ENCODE peak calls at places on chromosomes 12 and 14, in four cellular contexts. Y, V, H and X are unnamed samples.
A peak's percentile ranks its signal among the peaks of the same experiment; 100 is the strongest.

GRCh38 chr14:22770481-22771187 is 4.1 kb downstream of the OXA1L start:
- DNase-seq in V (no peak), H (no peak), Y (no peak), X (no peak)

GRCh38 chr14:94562019-94562418 is 777 bp downstream of the SERPINA4 start:
- DNase-seq in H (no peak), Y (no peak), V (no peak), X (no peak)

GRCh38 chr12:7259060-7259459 is 44.8 kb upstream of the ACSM4 start:
- DNase-seq in V (no peak), H (no peak), Y (no peak), X (no peak)

GRCh38 chr14:46048127-46048526 is 603.5 kb downstream of the RPL10L start:
- DNase-seq in H (no peak), Y (peak; percentile 4), V (peak; percentile 3), X (no peak)

GRCh38 chr14:73764881-73765280 is 50.7 kb upstream of the PNMA1 start:
- DNase-seq in V (no peak), Y (no peak), H (no peak), X (no peak)

GRCh38 chr14:73455294-73455693 is 3.1 kb downstream of the NUMB start:
- DNase-seq in V (no peak), H (no peak), Y (no peak), X (no peak)

GRCh38 chr12:6603095-6603567 is 4.0 kb downstream of the CHD4 start:
- DNase-seq in V (no peak), Y (no peak), H (no peak), X (no peak)

GRCh38 chr12:40693503-40693863 is 1.2 kb downstream of the CNTN1 start:
- DNase-seq in Y (no peak), H (no peak), V (no peak), X (peak; percentile 86)

GRCh38 chr14:59787045-59787674 is 83.4 kb downstream of the RTN1 start:
- DNase-seq in H (no peak), Y (no peak), V (no peak), X (no peak)

GRCh38 chr14:100850841-100851585 is 25.1 kb downstream of the MEG3 start:
- DNase-seq in Y (peak; percentile 48), H (peak; percentile 73), V (no peak), X (peak; percentile 69)

GRCh38 chr12:10293570-10294227 is 14.0 kb upstream of the KLRD1 start:
- DNase-seq in Y (no peak), H (no peak), V (no peak), X (no peak)

GRCh38 chr12:69570000-69570516 is 15.2 kb upstream of the CCT2 start:
- DNase-seq in V (no peak), H (no peak), Y (no peak), X (peak; percentile 79)

GRCh38 chr12:102376251-102376747 is 104.1 kb downstream of the IGF1 start:
- DNase-seq in V (no peak), H (peak; percentile 29), Y (no peak), X (no peak)

GRCh38 chr12:14741942-14742341 is 45.5 kb upstream of the GUCY2C start:
- DNase-seq in V (no peak), H (no peak), Y (no peak), X (no peak)

GRCh38 chr14:52961060-52961639 is 10.3 kb upstream of the FERMT2 start:
- DNase-seq in V (peak; percentile 13), Y (peak; percentile 70), H (peak; percentile 35), X (peak; percentile 80)

GRCh38 chr12:52084491-52085231 is 5.2 kb downstream of the SMIM41 start:
- DNase-seq in Y (no peak), V (no peak), H (no peak), X (no peak)

GRCh38 chr14:70289138-70289537 is 70.3 kb downstream of the COX16 start:
- DNase-seq in Y (no peak), H (no peak), V (peak; percentile 19), X (no peak)

GRCh38 chr14:76117789-76118188 is 33.9 kb upstream of the GPATCH2L start:
- DNase-seq in V (no peak), H (no peak), Y (no peak), X (no peak)

GRCh38 chr12:56763753-56764657 is 881 bp downstream of the HSD17B6 start:
- DNase-seq in V (no peak), Y (no peak), H (no peak), X (peak; percentile 54)

GRCh38 chr12:31880340-31880739 is 78.9 kb upstream of the RESF1 start:
- DNase-seq in V (no peak), Y (no peak), H (no peak), X (no peak)

GRCh38 chr14:71714225-71714624 is 218.0 kb upstream of the RGS6 start:
- DNase-seq in V (no peak), H (no peak), Y (no peak), X (no peak)

GRCh38 chr14:92659765-92660561 is 88.5 kb downstream of the LGMN start:
- DNase-seq in Y (no peak), V (no peak), H (no peak), X (no peak)

GRCh38 chr12:125249066-125249824 is 184.0 kb downstream of the AACS start:
- DNase-seq in H (no peak), Y (no peak), V (no peak), X (no peak)

GRCh38 chr12:2318286-2318685 is 265.5 kb downstream of the CACNA1C start:
- DNase-seq in V (no peak), H (no peak), Y (no peak), X (no peak)

GRCh38 chr14:75972729-75973480 is 8.9 kb downstream of the TGFB3 start:
- DNase-seq in V (no peak), Y (no peak), H (no peak), X (no peak)

GRCh38 chr12:13248956-13249355 is 52.4 kb downstream of the EMP1 start:
- DNase-seq in H (no peak), Y (no peak), V (no peak), X (no peak)

GRCh38 chr14:30272848-30273563 is 286.0 kb upstream of the G2E3 start:
- DNase-seq in H (no peak), Y (no peak), V (no peak), X (no peak)

GRCh38 chr12:52130695-52131094 is 51.2 kb downstream of the SMIM41 start:
- DNase-seq in H (no peak), Y (no peak), V (no peak), X (no peak)

GRCh38 chr14:99663716-99664635 is 19.0 kb downstream of the HHIPL1 start:
- DNase-seq in Y (no peak), H (no peak), V (no peak), X (no peak)

GRCh38 chr14:39368261-39368959 is 63.8 kb downstream of the FBXO33 start:
- DNase-seq in V (no peak), H (peak; percentile 16), Y (peak; percentile 88), X (peak; percentile 77)

DNA sequence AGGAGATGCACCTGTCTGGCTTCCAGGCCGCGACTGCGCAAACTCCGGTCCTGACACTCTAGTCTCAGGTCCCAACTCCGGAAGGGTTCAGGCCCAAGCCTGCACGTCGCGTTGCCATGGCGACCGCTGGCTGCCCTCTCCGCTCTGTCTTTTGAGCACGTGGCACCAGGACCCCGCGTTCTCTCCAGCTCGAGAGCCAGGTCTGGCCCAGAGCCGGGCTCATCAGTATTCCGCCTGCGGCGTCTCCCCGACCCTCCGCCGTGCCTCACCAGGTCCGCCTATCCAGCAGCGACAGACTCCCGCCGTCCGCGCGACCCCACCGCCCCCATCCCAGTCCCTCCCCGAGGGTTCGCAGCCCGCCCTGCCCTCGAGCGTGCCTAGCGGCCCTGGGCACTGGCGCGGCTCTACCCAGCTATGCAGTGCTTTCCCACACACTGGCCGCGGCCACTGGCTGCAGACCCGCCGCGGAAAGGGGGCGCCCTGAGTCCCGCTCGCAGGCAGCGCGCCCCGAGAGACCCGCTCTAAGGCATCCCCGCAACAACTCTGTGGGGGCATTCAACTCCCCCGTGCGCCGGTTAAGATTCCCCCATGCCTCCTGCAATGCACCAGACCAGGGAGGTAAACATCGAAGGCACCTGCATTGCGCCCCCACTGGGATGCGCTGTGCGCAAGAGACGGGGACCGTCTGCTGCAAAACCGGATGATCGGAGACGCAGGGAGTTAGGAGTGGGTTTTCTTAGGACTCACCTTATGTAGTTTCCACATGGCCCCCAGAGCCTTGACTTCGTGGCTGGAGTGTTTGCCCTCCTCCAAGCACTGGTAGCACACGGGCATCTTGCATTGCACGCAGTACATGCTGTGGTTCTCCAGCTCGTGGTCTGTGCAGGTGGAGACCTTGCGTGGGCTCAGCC is 1.3 kb downstream of the TRIM9 start:
- DNase-seq in V (no peak), H (no peak), Y (no peak), X (peak; percentile 74)
- TF ChIP-seq CHD4 in V (no peak), H (no peak), Y (no peak), X (no peak)

GRCh38 chr12:107656302-107656701 is 29.3 kb upstream of the PWP1 start:
- DNase-seq in H (no peak), V (no peak), Y (no peak), X (no peak)

GRCh38 chr12:107654866-107655265 is 30.7 kb upstream of the PWP1 start:
- DNase-seq in Y (no peak), H (no peak), V (no peak), X (no peak)

GRCh38 chr12:107653519-107653918 is 32.1 kb upstream of the PWP1 start:
- DNase-seq in V (no peak), Y (no peak), H (no peak), X (no peak)

GRCh38 chr12:107657133-107657532 is 28.5 kb upstream of the PWP1 start:
- DNase-seq in H (no peak), Y (no peak), V (no peak), X (no peak)

DNA sequence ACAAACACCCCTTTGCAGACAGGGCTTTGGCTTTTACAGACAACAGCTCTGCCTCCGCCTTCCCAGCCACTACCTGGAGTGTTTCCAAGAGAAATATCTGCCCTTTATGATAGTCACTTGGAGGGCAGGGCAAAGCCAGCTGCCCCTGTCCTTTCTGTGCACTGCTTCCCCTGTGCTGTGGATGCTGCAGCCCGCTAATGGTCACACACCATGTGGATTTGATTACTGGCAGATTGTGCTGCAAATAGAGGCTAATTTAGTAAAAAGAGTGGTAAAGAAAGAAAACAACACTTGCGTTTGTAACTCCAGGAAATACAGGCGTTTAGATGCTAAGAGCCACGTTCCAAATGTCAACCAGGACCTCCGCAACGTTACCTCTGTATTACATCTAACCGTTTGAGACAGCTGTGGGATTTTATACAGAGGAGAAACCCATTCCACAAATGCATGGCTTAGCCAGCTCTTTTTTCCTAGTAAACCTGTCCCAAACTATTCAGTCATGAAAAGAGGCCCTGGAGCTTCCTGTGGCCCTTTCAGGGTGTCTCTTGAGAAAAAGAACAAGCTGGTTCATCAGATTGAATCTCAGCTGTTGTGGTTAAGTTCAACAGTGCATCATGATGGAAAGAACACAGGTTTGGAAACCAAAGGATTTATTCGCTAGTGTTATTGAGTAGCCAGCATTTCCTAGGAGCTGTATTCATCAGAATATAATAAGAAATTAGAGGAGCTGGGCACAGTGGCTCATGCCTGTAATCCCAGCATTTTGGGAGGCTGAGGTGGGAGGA is 30.1 kb upstream of the PWP1 start:
- DNase-seq in H (no peak), Y (no peak), V (no peak), X (no peak)
- TF ChIP-seq CHD4 in H (no peak), Y (no peak), V (no peak), X (no peak)

GRCh38 chr14:37150414-37150813 is 22.0 kb downstream of the SLC25A21 start:
- DNase-seq in Y (peak; percentile 63), H (peak; percentile 46), V (no peak), X (peak; percentile 50)
- TF ChIP-seq CHD4 in Y (no peak), H (no peak), V (no peak), X (no peak)

GRCh38 chr12:111148005-111148404 is 220.9 kb downstream of the PHETA1 start:
- DNase-seq in Y (no peak), V (no peak), H (no peak), X (no peak)

GRCh38 chr12:111151441-111151840 is 217.5 kb downstream of the PHETA1 start:
- DNase-seq in V (no peak), Y (no peak), H (no peak), X (no peak)

GRCh38 chr12:111150894-111151293 is 218.0 kb downstream of the PHETA1 start:
- DNase-seq in H (no peak), Y (no peak), V (no peak), X (no peak)

GRCh38 chr12:111150476-111150875 is 218.4 kb downstream of the PHETA1 start:
- DNase-seq in Y (no peak), V (no peak), H (no peak), X (no peak)

GRCh38 chr12:111149299-111149698 is 219.6 kb downstream of the PHETA1 start:
- DNase-seq in H (no peak), Y (no peak), V (no peak), X (no peak)
- TF ChIP-seq CHD4 in H (no peak), Y (no peak), V (no peak), X (no peak)